ENCODE peak calls at places on chromosomes 13 and 19, in seven cellular contexts. R, O, Z, K, Q, E and C are unnamed samples.
A peak's percentile ranks its signal among the peaks of the same experiment; 100 is the strongest.

GRCh38 chr19:12156254-12157058 is at the start of gene ZNF625:
- DNase-seq in Z (peak; percentile 88), K (peak; percentile 79), O (peak; percentile 96), R (peak; percentile 94), Q (peak; percentile 82), E (peak; percentile 97), C (peak; percentile 97)

GRCh38 chr13:67554746-67555452 is 324.8 kb upstream of the PCDH9 start:
- DNase-seq in R (no peak), Q (no peak), Z (no peak), O (no peak), K (no peak), E (no peak), C (no peak)

GRCh38 chr19:11091343-11092153 is 2.3 kb downstream of the LDLR start:
- DNase-seq in R (no peak), Z (peak; percentile 97), O (peak; percentile 72), K (no peak), E (no peak), Q (peak; percentile 95), C (no peak)

GRCh38 chr13:38309397-38309796 is 40.3 kb upstream of the UFM1 start:
- DNase-seq in Z (peak; percentile 84), R (no peak), O (no peak), Q (no peak), E (no peak), K (no peak), C (no peak)

GRCh38 chr19:49469828-49470614 is 4.0 kb upstream of the FLT3LG start:
- DNase-seq in K (peak; percentile 72), O (peak; percentile 43), R (no peak), Z (peak; percentile 10), Q (no peak), E (no peak), C (no peak)

GRCh38 chr13:41694902-41695301 is 237.6 kb downstream of the RGCC start:
- DNase-seq in Z (peak; percentile 90), O (peak; percentile 52), E (no peak), K (peak; percentile 45), Q (no peak), R (no peak), C (no peak)

GRCh38 chr13:108786578-108787100 is 157.2 kb downstream of the MYO16 start:
- DNase-seq in E (no peak), Z (no peak), Q (no peak), R (no peak), K (no peak), O (no peak), C (no peak)

GRCh38 chr13:88586263-88586662 is 915.1 kb downstream of the SLITRK5 start:
- DNase-seq in R (no peak), Z (peak; percentile 30), Q (no peak), O (no peak), E (no peak), K (no peak), C (no peak)

GRCh38 chr13:84439108-84439507 is 556.8 kb upstream of the SLITRK1 start:
- DNase-seq in R (no peak), Q (no peak), E (no peak), Z (peak; percentile 87), O (no peak), K (no peak), C (no peak)

GRCh38 chr13:48636550-48636949 is 17.2 kb upstream of the CYSLTR2 start:
- DNase-seq in K (no peak), Z (peak; percentile 11), O (no peak), Q (no peak), E (no peak), R (no peak), C (no peak)

GRCh38 chr19:29833614-29834261 is 21.9 kb downstream of the CCNE1 start:
- DNase-seq in K (no peak), O (no peak), Z (peak; percentile 30), R (no peak), Q (no peak), E (no peak), C (peak; percentile 84)

GRCh38 chr19:15248648-15249559 is 16.7 kb upstream of the EPHX3 start:
- DNase-seq in Q (peak; percentile 48), K (no peak), Z (peak; percentile 76), R (peak; percentile 87), E (no peak), O (peak; percentile 54), C (no peak)

GRCh38 chr13:48110132-48110868 is 15.4 kb upstream of the MED4 start:
- DNase-seq in E (no peak), Q (no peak), R (no peak), K (no peak), O (no peak), Z (no peak), C (no peak)

GRCh38 chr19:31648347-31648746 is 299.1 kb upstream of the TSHZ3 start:
- DNase-seq in E (no peak), Q (no peak), R (no peak), O (no peak), K (no peak), Z (no peak), C (no peak)

GRCh38 chr19:54430306-54431254 is 15.3 kb downstream of the TTYH1 start:
- DNase-seq in K (peak; percentile 26), E (peak; percentile 86), R (peak; percentile 87), Z (peak; percentile 37), Q (no peak), O (no peak), C (no peak)
- TF ChIP-seq CTCF in K (peak; percentile 41), E (peak; percentile 9), R (no peak), Z (peak; percentile 15), Q (no peak), O (no peak), C (peak; percentile 60)

GRCh38 chr13:60620611-60621395 is 223.8 kb downstream of the TDRD3 start:
- DNase-seq in E (no peak), K (no peak), Q (no peak), R (no peak), Z (no peak), O (no peak), C (no peak)

GRCh38 chr13:60619461-60619860 is 222.4 kb downstream of the TDRD3 start:
- DNase-seq in R (no peak), K (no peak), O (no peak), E (no peak), Z (no peak), Q (no peak), C (no peak)

GRCh38 chr13:60613080-60613479 is 216.1 kb downstream of the TDRD3 start:
- DNase-seq in E (no peak), O (no peak), R (no peak), K (no peak), Z (no peak), Q (no peak), C (no peak)

GRCh38 chr13:60623131-60623530 is 226.1 kb downstream of the TDRD3 start:
- DNase-seq in E (no peak), Q (no peak), O (no peak), K (no peak), Z (no peak), R (no peak), C (no peak)

DNA sequence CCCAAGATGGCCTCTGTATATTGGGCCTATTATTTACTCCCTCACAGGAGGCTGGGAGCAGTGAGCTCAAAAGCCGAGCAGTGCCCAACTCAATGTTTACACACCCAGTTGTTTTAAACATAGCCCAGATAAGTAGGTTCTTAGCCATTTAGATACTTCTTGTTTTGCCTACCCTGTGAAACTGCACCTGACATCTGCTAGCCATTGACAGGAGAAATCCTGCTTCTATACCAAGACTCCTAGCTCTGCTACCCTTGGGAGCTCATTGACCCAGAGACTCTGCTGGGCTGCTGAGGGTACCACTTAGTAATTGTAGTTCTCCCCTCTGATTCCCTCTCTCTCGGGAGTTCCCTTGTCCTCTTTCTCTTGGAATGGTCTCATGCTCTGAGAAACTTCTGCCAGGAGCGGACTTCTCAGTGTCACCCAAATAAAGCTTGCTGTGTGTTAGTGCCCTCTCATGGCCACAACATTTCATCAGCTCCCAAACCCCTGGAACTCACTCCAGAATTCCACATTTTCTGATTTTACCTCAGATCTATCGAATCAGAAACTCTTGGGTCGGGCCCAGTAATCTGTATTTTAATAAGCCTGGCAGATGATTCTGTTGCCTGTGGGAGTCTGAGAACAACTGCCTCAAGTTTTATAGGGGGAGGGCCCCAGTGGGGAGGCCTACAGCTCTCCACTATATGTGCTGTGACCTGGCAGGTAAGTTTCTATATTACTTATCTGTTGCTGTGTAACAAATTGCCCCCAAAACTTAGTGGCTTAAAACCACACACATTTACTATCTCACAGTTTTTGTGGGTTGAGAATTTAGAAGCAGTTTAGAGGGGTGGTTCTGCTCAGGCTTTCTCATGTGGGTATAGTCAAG is 221.1 kb downstream of the TDRD3 start:
- DNase-seq in Q (no peak), K (no peak), E (no peak), R (no peak), O (no peak), Z (peak; percentile 34), C (no peak)
- TF ChIP-seq CTCF in Q (no peak), K (peak; percentile 13), E (peak; percentile 43), R (no peak), O (no peak), Z (peak; percentile 20), C (peak; percentile 77)

GRCh38 chr13:24502567-24503375 is 9.8 kb downstream of the PARP4 start:
- DNase-seq in E (no peak), Q (peak; percentile 22), Z (peak; percentile 87), R (no peak), K (no peak), O (no peak), C (no peak)

GRCh38 chr13:24493356-24493755 is 19.2 kb downstream of the PARP4 start:
- DNase-seq in K (no peak), O (no peak), E (no peak), R (no peak), Z (no peak), Q (no peak), C (no peak)

GRCh38 chr13:24500977-24501376 is 11.6 kb downstream of the PARP4 start:
- DNase-seq in Z (peak; percentile 82), Q (no peak), E (no peak), K (no peak), O (no peak), R (no peak), C (no peak)

GRCh38 chr13:24495151-24495729 is 17.3 kb downstream of the PARP4 start:
- DNase-seq in R (no peak), E (no peak), K (no peak), Z (peak; percentile 43), O (no peak), Q (no peak), C (no peak)

DNA sequence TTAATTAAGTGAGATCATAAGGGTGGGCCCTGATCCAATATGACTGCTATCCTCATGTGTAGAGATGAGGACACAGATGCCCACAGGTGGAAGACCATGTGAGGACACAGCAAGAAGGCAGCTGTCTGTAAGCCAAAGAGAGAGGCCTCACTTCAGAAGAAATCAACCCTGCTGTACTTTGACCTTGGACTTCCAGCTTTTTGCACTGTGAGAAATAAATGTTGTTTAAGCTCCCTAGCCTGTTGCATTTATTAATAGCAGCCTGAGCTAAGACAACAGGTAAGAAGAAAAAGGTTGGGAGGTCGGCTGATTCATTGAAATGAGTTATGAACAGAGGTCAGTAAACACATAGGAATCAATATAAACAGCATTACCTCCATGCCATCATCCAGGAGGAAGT is 14.8 kb downstream of the PARP4 start:
- DNase-seq in Z (no peak), R (no peak), E (no peak), K (no peak), O (no peak), Q (no peak), C (no peak)
- TF ChIP-seq CTCF in Z (no peak), R (no peak), E (no peak), K (no peak), O (no peak), Q (no peak), C (no peak)

DNA sequence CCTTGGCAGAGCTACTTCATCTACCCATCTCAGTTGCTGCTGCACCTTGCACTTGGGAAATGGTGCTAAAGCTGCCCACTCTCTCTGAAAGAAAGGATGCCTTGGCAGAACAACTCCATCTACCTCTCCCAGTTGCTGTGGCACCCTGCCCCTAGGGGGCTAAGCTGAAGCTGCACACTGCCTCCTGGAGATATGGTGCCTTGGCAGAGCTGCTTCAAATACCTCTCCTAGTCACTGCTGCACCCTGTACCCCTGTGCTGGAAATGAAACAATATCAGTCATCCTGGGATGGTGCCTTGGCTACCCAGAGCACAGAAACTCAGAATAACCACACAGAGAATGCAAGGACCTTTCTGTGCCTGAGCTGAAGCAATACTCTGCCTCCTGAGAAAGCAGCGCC is 615.8 kb downstream of the DIAPH3 start:
- DNase-seq in Z (no peak), E (no peak), R (no peak), K (no peak), O (no peak), Q (no peak), C (no peak)
- TF ChIP-seq CTCF in Z (no peak), E (no peak), R (no peak), K (no peak), O (no peak), Q (no peak), C (no peak)